ENCODE peak calls at places on chromosomes 3 and 15, in five cellular contexts. One of them, this sample, is unnamed.

GRCh38 chr15:67967871-67968423 is 86.2 kb upstream of the PIAS1 start:
- DNase-seq in ovary: peak; percentile 83
- DNase-seq in IMR-90: peak; percentile 47
- DNase-seq in right lobe of liver: peak; percentile 70
- DNase-seq in endothelial cell of umbilical vein: peak; percentile 39
- DNase-seq in this sample: peak; percentile 82

GRCh38 chr15:83734487-83734886 is 80.6 kb downstream of the ADAMTSL3 start:
- DNase-seq in ovary: peak; percentile 19
- DNase-seq in IMR-90: no peak
- DNase-seq in right lobe of liver: no peak
- DNase-seq in endothelial cell of umbilical vein: no peak
- DNase-seq in this sample: no peak

GRCh38 chr3:126604691-126605090 is 46.0 kb upstream of the C3orf22 start:
- DNase-seq in ovary: no peak
- DNase-seq in IMR-90: no peak
- DNase-seq in right lobe of liver: no peak
- DNase-seq in endothelial cell of umbilical vein: no peak
- DNase-seq in this sample: no peak

GRCh38 chr15:35784745-35785144 is 238.8 kb upstream of the DPH6 start:
- DNase-seq in ovary: no peak
- DNase-seq in IMR-90: no peak
- DNase-seq in right lobe of liver: no peak
- DNase-seq in endothelial cell of umbilical vein: no peak
- DNase-seq in this sample: no peak

GRCh38 chr3:35671483-35671882 is 32.2 kb downstream of the ARPP21 start:
- DNase-seq in ovary: no peak
- DNase-seq in IMR-90: no peak
- DNase-seq in right lobe of liver: no peak
- DNase-seq in endothelial cell of umbilical vein: no peak
- DNase-seq in this sample: no peak

GRCh38 chr3:14528081-14528480 is 12.1 kb downstream of the GRIP2 start:
- DNase-seq in ovary: no peak
- DNase-seq in IMR-90: no peak
- DNase-seq in right lobe of liver: no peak
- DNase-seq in endothelial cell of umbilical vein: no peak
- DNase-seq in this sample: no peak

GRCh38 chr3:124928333-124929202 is 6.0 kb downstream of the MUC13 start:
- DNase-seq in ovary: peak; percentile 44
- DNase-seq in IMR-90: peak; percentile 74
- DNase-seq in right lobe of liver: no peak
- DNase-seq in endothelial cell of umbilical vein: peak; percentile 74
- DNase-seq in this sample: peak; percentile 52

GRCh38 chr15:25596644-25597562 is 158.1 kb upstream of the UBE3A start:
- DNase-seq in ovary: no peak
- DNase-seq in IMR-90: no peak
- DNase-seq in right lobe of liver: no peak
- DNase-seq in endothelial cell of umbilical vein: no peak
- DNase-seq in this sample: no peak

GRCh38 chr15:60320365-60320764 is 77.4 kb downstream of the ANXA2 start:
- DNase-seq in ovary: no peak
- DNase-seq in IMR-90: no peak
- DNase-seq in right lobe of liver: no peak
- DNase-seq in endothelial cell of umbilical vein: no peak
- DNase-seq in this sample: no peak

GRCh38 chr15:101698314-101698713 is 26.0 kb downstream of the TARS3 start:
- DNase-seq in ovary: no peak
- DNase-seq in IMR-90: peak; percentile 27
- DNase-seq in right lobe of liver: no peak
- DNase-seq in endothelial cell of umbilical vein: no peak
- DNase-seq in this sample: no peak

GRCh38 chr3:102531686-102532085 is 96.9 kb downstream of the ZPLD1 start:
- DNase-seq in ovary: no peak
- DNase-seq in IMR-90: no peak
- DNase-seq in right lobe of liver: no peak
- DNase-seq in endothelial cell of umbilical vein: no peak
- DNase-seq in this sample: no peak

GRCh38 chr3:146177072-146177936 is 16.3 kb upstream of the PLOD2 start:
- DNase-seq in ovary: no peak
- DNase-seq in IMR-90: no peak
- DNase-seq in right lobe of liver: no peak
- DNase-seq in endothelial cell of umbilical vein: peak; percentile 88
- DNase-seq in this sample: peak; percentile 25

GRCh38 chr3:140205598-140205997 is 270.6 kb downstream of the CLSTN2 start:
- DNase-seq in ovary: no peak
- DNase-seq in IMR-90: no peak
- DNase-seq in right lobe of liver: no peak
- DNase-seq in endothelial cell of umbilical vein: no peak
- DNase-seq in this sample: no peak

GRCh38 chr3:124784686-124785382 is 54.6 kb downstream of the UMPS start:
- DNase-seq in ovary: no peak
- DNase-seq in IMR-90: no peak
- DNase-seq in right lobe of liver: no peak
- DNase-seq in endothelial cell of umbilical vein: no peak
- DNase-seq in this sample: no peak

GRCh38 chr3:50675179-50676030 is 678 bp downstream of the DOCK3 start:
- DNase-seq in ovary: peak; percentile 37
- DNase-seq in IMR-90: no peak
- DNase-seq in right lobe of liver: no peak
- DNase-seq in endothelial cell of umbilical vein: no peak
- DNase-seq in this sample: peak; percentile 24

GRCh38 chr3:177338697-177339219 is 141.5 kb upstream of the TBL1XR1 start:
- DNase-seq in ovary: no peak
- DNase-seq in IMR-90: peak; percentile 65
- DNase-seq in right lobe of liver: no peak
- DNase-seq in endothelial cell of umbilical vein: peak; percentile 52
- DNase-seq in this sample: no peak

GRCh38 chr3:78839710-78840109 is 928.1 kb downstream of the ROBO1 start:
- DNase-seq in ovary: no peak
- DNase-seq in IMR-90: peak; percentile 57
- DNase-seq in right lobe of liver: no peak
- DNase-seq in endothelial cell of umbilical vein: peak; percentile 25
- DNase-seq in this sample: no peak

GRCh38 chr15:71812966-71813722 is 2.8 kb downstream of the NR2E3 start:
- DNase-seq in ovary: no peak
- DNase-seq in IMR-90: no peak
- DNase-seq in right lobe of liver: no peak
- DNase-seq in endothelial cell of umbilical vein: no peak
- DNase-seq in this sample: no peak

GRCh38 chr15:70093481-70094309 is 4.0 kb downstream of the TLE3 start:
- DNase-seq in ovary: no peak
- DNase-seq in IMR-90: no peak
- DNase-seq in right lobe of liver: no peak
- DNase-seq in endothelial cell of umbilical vein: peak; percentile 39
- DNase-seq in this sample: no peak

GRCh38 chr3:33277193-33277882 is at the start of gene FBXL2:
- DNase-seq in ovary: peak; percentile 71
- DNase-seq in IMR-90: peak; percentile 49
- DNase-seq in right lobe of liver: no peak
- DNase-seq in endothelial cell of umbilical vein: peak; percentile 73
- DNase-seq in this sample: peak; percentile 41

DNA sequence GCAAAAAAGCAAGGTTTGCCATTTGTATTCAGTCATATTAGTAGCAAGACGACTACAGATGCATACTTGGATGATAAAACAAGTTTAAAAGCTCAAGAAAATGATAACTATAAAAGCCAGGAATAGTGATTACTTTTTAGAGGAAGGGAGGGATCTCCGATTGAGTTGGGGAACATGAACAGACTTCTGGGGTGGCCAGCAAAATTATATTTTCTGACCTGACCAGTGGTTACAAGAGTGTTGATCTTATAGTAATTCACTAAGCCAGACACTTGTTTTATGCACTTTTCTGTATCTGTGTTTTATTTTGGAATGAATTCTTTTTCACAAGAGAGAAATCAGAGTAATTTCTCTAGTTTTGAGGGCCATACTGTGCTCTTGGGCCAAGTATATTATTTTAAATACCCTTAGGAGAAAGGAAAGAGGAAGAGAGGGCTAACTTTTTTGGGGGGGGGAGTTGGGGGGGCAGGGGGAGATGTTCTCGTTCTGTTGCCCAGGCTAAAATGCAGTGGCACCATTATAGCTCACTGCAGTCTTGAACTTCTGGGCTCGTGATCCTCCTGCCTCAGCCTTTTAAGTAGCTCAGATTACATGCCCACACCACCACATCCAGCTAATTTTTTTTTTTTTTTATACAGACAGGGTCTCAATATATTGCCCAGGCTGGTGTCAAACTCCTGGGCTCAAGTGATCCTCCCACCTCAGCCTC is 57.3 kb downstream of the TGFBR2 start:
- DNase-seq in ovary: no peak
- DNase-seq in IMR-90: no peak
- DNase-seq in right lobe of liver: no peak
- DNase-seq in endothelial cell of umbilical vein: no peak
- DNase-seq in this sample: no peak
- H3K36me3 ChIP-seq in ovary: no peaks in the 10 kb centered on the region
- H3K36me3 ChIP-seq in IMR-90: peaks cover 9% of the 10 kb centered on the region
- H3K36me3 ChIP-seq in right lobe of liver: peaks cover 17% of the 10 kb centered on the region
- H3K36me3 ChIP-seq in endothelial cell of umbilical vein: peaks cover 39% of the 10 kb centered on the region
- H3K36me3 ChIP-seq in this sample: no peaks in the 10 kb centered on the region

GRCh38 chr3:197003461-197004385 is 25.9 kb downstream of the MELTF start:
- DNase-seq in ovary: peak; percentile 57
- DNase-seq in IMR-90: no peak
- DNase-seq in right lobe of liver: peak; percentile 67
- DNase-seq in endothelial cell of umbilical vein: no peak
- DNase-seq in this sample: no peak
- H3K27ac ChIP-seq in ovary: peak overlapping the region; percentile 98
- H3K27ac ChIP-seq in IMR-90: peak overlapping the region; percentile 81
- H3K27ac ChIP-seq in right lobe of liver: no peak overlapping the region
- H3K27ac ChIP-seq in endothelial cell of umbilical vein: no peak overlapping the region
- H3K27ac ChIP-seq in this sample: peak overlapping the region; percentile 94

GRCh38 chr15:22968356-22968755 is 11.8 kb downstream of the CYFIP1 start:
- DNase-seq in ovary: no peak
- DNase-seq in IMR-90: peak; percentile 97
- DNase-seq in right lobe of liver: no peak
- DNase-seq in endothelial cell of umbilical vein: peak; percentile 81
- DNase-seq in this sample: no peak
- TF ChIP-seq POLR2A in ovary: no peak
- TF ChIP-seq POLR2A in IMR-90: no peak
- TF ChIP-seq POLR2A in right lobe of liver: no peak
- TF ChIP-seq POLR2A in endothelial cell of umbilical vein: no peak
- TF ChIP-seq POLR2A in this sample: no peak

DNA sequence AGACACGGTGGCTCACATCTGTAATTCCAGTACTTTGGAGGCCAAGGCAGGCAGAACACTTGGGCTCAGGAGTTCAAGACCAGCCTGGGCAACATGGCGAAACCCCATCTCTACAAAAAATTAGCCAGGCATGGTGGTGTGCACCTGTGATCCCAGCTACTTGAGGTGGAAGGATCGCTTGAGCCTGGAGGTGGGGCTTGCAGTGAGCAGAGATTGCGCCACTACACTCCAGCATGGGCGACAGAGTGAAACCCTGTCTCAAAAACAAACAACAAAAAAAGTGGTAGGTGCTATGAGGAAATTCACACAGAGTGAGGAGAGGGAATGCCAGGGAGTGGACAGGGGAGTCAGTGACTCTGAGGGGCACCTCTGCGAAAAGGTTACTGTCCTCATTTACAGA is 29.4 kb downstream of the RPN1 start:
- DNase-seq in ovary: no peak
- DNase-seq in IMR-90: no peak
- DNase-seq in right lobe of liver: no peak
- DNase-seq in endothelial cell of umbilical vein: no peak
- DNase-seq in this sample: no peak
- H3K36me3 ChIP-seq in ovary: no peaks in the 10 kb centered on the region
- H3K36me3 ChIP-seq in IMR-90: peaks cover 59% of the 10 kb centered on the region
- H3K36me3 ChIP-seq in right lobe of liver: peaks cover 65% of the 10 kb centered on the region
- H3K36me3 ChIP-seq in endothelial cell of umbilical vein: peaks cover 24% of the 10 kb centered on the region
- H3K36me3 ChIP-seq in this sample: no peaks in the 10 kb centered on the region

GRCh38 chr3:113166357-113166718 is 45.0 kb upstream of the BOC start:
- DNase-seq in ovary: no peak
- DNase-seq in IMR-90: no peak
- DNase-seq in right lobe of liver: no peak
- DNase-seq in endothelial cell of umbilical vein: no peak
- DNase-seq in this sample: no peak

GRCh38 chr3:113165841-113166240 is 45.5 kb upstream of the BOC start:
- DNase-seq in ovary: no peak
- DNase-seq in IMR-90: no peak
- DNase-seq in right lobe of liver: no peak
- DNase-seq in endothelial cell of umbilical vein: no peak
- DNase-seq in this sample: peak; percentile 59

GRCh38 chr3:113169876-113170452 is 41.4 kb upstream of the BOC start:
- DNase-seq in ovary: no peak
- DNase-seq in IMR-90: no peak
- DNase-seq in right lobe of liver: no peak
- DNase-seq in endothelial cell of umbilical vein: no peak
- DNase-seq in this sample: no peak

GRCh38 chr3:113166719-113167492 is 44.5 kb upstream of the BOC start:
- DNase-seq in ovary: peak; percentile 48
- DNase-seq in IMR-90: peak; percentile 65
- DNase-seq in right lobe of liver: no peak
- DNase-seq in endothelial cell of umbilical vein: no peak
- DNase-seq in this sample: peak; percentile 75

GRCh38 chr3:113167929-113168771 is 43.2 kb upstream of the BOC start:
- DNase-seq in ovary: no peak
- DNase-seq in IMR-90: no peak
- DNase-seq in right lobe of liver: no peak
- DNase-seq in endothelial cell of umbilical vein: no peak
- DNase-seq in this sample: peak; percentile 69
- H3K27ac ChIP-seq in ovary: peak overlapping the region; percentile 69
- H3K27ac ChIP-seq in IMR-90: no peak overlapping the region
- H3K27ac ChIP-seq in right lobe of liver: no peak overlapping the region
- H3K27ac ChIP-seq in endothelial cell of umbilical vein: no peak overlapping the region
- H3K27ac ChIP-seq in this sample: peak overlapping the region; percentile 78